ENCODE peak calls at places on chromosomes 2 and 18, in nine cellular contexts. Z is fibroblast of the aortic adventitia, D is uterus, X is BJ, U is endothelial cell of umbilical vein, N is epithelial cell of proximal tubule, J is foreskin fibroblast, O is heart left ventricle, T is hepatocyte. S is an unnamed sample.

GRCh38 chr18:44579745-44580144 is 100.9 kb upstream of the SETBP1 start:
- DNase-seq in Z (no peak), D (no peak), X (no peak), U (no peak), N (no peak), J (no peak), O (no peak), T (no peak), S (no peak)

GRCh38 chr2:188132385-188132784 is 159.3 kb upstream of the GULP1 start:
- DNase-seq in Z (no peak), D (no peak), X (no peak), U (no peak), N (no peak), J (peak; percentile 29), O (no peak), T (peak; percentile 10), S (peak; percentile 49)

GRCh38 chr2:218291318-218291933 is 877 bp downstream of the TMBIM1 start:
- DNase-seq in Z (peak; percentile 39), D (no peak), X (no peak), U (no peak), N (no peak), J (peak; percentile 55), O (peak; percentile 62), T (no peak), S (peak; percentile 36)

GRCh38 chr2:241069821-241070281 is 32.2 kb downstream of the MTERF4 start:
- DNase-seq in Z (no peak), D (no peak), X (no peak), U (no peak), N (no peak), J (no peak), O (no peak), T (no peak), S (no peak)

GRCh38 chr2:56369316-56369715 is 185.5 kb downstream of the CCDC85A start:
- DNase-seq in Z (no peak), D (no peak), X (no peak), U (no peak), N (no peak), J (peak; percentile 1), O (no peak), T (no peak), S (peak; percentile 8)

GRCh38 chr2:18284331-18284730 is 276.1 kb downstream of the RDH14 start:
- DNase-seq in Z (peak; percentile 42), D (no peak), X (no peak), U (peak; percentile 9), N (no peak), J (peak; percentile 43), O (no peak), T (no peak), S (peak; percentile 74)

GRCh38 chr2:187920511-187920910 is 366.3 kb upstream of the TFPI start:
- DNase-seq in Z (no peak), D (no peak), X (no peak), U (peak; percentile 21), N (no peak), J (no peak), O (no peak), T (no peak), S (no peak)

GRCh38 chr18:72869786-72870185 is 2.0 kb upstream of the NETO1 start:
- DNase-seq in Z (no peak), D (no peak), X (no peak), U (no peak), N (peak; percentile 6), J (peak; percentile 42), O (no peak), T (no peak), S (no peak)

GRCh38 chr2:145592362-145592761 is 1072.4 kb upstream of the ZEB2 start:
- DNase-seq in Z (peak; percentile 17), D (no peak), X (no peak), U (no peak), N (no peak), J (peak; percentile 68), O (no peak), T (no peak), S (peak; percentile 55)

GRCh38 chr2:125638345-125638744 is 1017.6 kb upstream of the GYPC start:
- DNase-seq in Z (no peak), D (no peak), X (no peak), U (no peak), N (no peak), J (no peak), O (no peak), T (no peak), S (no peak)

GRCh38 chr2:216875861-216876260 is 16.0 kb upstream of the TNP1 start:
- DNase-seq in Z (no peak), D (no peak), X (no peak), U (no peak), N (no peak), J (no peak), O (no peak), T (no peak), S (no peak)

GRCh38 chr2:216879727-216880508 is 20.1 kb upstream of the TNP1 start:
- DNase-seq in Z (no peak), D (no peak), X (no peak), U (no peak), N (no peak), J (no peak), O (no peak), T (no peak), S (no peak)

GRCh38 chr2:216878072-216878471 is 18.2 kb upstream of the TNP1 start:
- DNase-seq in Z (no peak), D (no peak), X (no peak), U (no peak), N (no peak), J (no peak), O (no peak), T (no peak), S (no peak)

GRCh38 chr2:216873573-216873972 is 13.7 kb upstream of the TNP1 start:
- DNase-seq in Z (no peak), D (no peak), X (no peak), U (no peak), N (no peak), J (no peak), O (no peak), T (no peak), S (no peak)

DNA sequence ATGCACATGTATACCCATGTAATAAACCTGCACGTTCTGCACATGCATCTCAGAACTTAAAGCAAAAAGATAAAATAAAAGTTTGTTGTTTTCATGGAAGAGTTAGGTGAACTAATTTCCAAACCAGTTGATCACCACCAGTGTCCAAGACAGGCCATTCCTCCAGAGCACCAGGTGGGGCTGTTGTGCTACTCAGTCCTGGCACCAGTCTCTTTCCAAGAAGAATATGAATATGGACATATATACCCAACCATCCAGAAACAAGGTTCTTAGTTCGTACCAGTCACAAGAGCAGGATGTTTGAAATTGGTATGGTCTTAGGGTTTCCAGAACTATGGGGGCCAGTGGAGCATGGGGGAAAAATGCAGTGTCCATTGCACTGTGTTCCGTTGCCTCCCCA is 17.2 kb upstream of the TNP1 start:
- DNase-seq in Z (no peak), D (no peak), X (no peak), U (peak; percentile 4), N (no peak), J (no peak), O (no peak), T (no peak), S (peak; percentile 3)
- TF ChIP-seq CTCF in Z (peak; percentile 10), D (no peak), X (peak; percentile 12), U (peak; percentile 21), N (peak; percentile 36), J (no peak), O (no peak), T (no peak), S (peak; percentile 22)

GRCh38 chr2:37654419-37654818 is 17.0 kb downstream of the CDC42EP3 start:
- DNase-seq in Z (no peak), D (no peak), X (no peak), U (peak; percentile 43), N (no peak), J (no peak), O (no peak), T (no peak), S (no peak)
- H3K4me3 ChIP-seq in Z (no peak overlapping the region), D (no peak overlapping the region), X (no peak overlapping the region), U (no peak overlapping the region), N (no peak overlapping the region), J (no peak overlapping the region), O (peak overlapping the region; percentile 13), T (no peak overlapping the region), S (peak overlapping the region; percentile 13)

GRCh38 chr2:189951791-189952535 is 110.6 kb downstream of the MSTN start:
- DNase-seq in Z (no peak), D (no peak), X (no peak), U (peak; percentile 91), N (no peak), J (no peak), O (no peak), T (no peak), S (peak; percentile 49)
- TF ChIP-seq CTCF in Z (no peak), D (no peak), X (no peak), U (no peak), N (no peak), J (no peak), O (no peak), T (no peak), S (no peak)

DNA sequence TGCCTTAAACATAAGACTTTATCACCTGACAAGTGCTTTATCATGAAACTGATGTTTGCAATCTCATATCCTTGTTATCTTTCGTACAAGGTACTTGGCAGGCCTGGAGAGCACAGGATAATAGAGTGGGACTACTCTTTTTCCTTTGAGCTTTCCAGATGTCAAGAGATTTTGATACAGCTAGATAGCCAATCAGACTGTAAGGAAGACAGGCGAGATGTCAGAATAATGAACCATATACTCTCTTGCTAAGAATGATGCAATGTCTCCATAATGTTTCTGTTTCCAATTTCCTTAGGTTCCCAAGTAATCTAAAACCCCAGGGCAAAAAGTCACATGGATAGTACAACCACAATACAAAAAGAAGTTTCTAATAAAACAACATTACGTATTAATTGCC is 313.1 kb downstream of the PDE11A start:
- DNase-seq in Z (peak; percentile 2), D (no peak), X (no peak), U (no peak), N (no peak), J (peak; percentile 9), O (no peak), T (no peak), S (no peak)
- H3K4me3 ChIP-seq in Z (no peak overlapping the region), D (no peak overlapping the region), X (no peak overlapping the region), U (no peak overlapping the region), N (no peak overlapping the region), J (no peak overlapping the region), O (no peak overlapping the region), T (no peak overlapping the region), S (no peak overlapping the region)

DNA sequence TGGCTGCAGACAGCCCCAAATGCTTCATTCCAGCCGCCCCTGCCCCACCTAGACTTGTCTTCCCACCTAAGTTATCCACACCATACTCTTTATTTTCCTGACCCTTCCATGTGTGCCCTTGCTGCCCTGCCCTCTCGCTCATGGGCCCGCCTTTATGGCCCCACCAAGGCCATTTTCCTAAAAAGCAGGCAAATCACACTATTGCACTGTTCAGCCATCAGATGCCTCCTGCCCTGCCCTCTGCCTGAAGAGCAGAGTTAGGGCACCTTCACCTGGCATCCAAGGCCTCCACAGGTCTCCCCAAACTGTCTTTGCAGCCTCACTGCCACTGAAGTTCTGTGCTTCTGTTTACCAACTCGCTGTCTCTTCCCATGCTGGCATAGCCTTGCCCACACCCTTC is 496.7 kb downstream of the EIPR1 start:
- DNase-seq in Z (no peak), D (no peak), X (no peak), U (no peak), N (no peak), J (no peak), O (no peak), T (no peak), S (no peak)
- TF ChIP-seq CTCF in Z (no peak), D (no peak), X (no peak), U (no peak), N (no peak), J (no peak), O (no peak), T (no peak), S (no peak)